ENCODE peak calls at places on chromosomes 12 and 14, in seven cellular contexts. One of them, this sample, is unnamed.

GRCh38 chr14:68941820-68942219 is 37.3 kb downstream of the ACTN1 start:
- DNase-seq in cardiac muscle cell: peak
- DNase-seq in GM13977: no peak
- DNase-seq in mucosa of descending colon: no peak
- DNase-seq in glutamatergic neuron: no peak
- DNase-seq in fibroblast of villous mesenchyme: peak
- DNase-seq in OCI-LY7: no peak
- DNase-seq in this sample: peak

GRCh38 chr14:100988411-100988900 is 84.9 kb upstream of the RTL1 start:
- DNase-seq in glutamatergic neuron: no peak
- DNase-seq in OCI-LY7: no peak
- DNase-seq in fibroblast of villous mesenchyme: no peak
- DNase-seq in cardiac muscle cell: no peak
- DNase-seq in GM13977: no peak
- DNase-seq in mucosa of descending colon: no peak
- DNase-seq in this sample: no peak

GRCh38 chr12:67411562-67411961 is 142.4 kb downstream of the CAND1 start:
- DNase-seq in glutamatergic neuron: no peak
- DNase-seq in GM13977: no peak
- DNase-seq in OCI-LY7: no peak
- DNase-seq in fibroblast of villous mesenchyme: no peak
- DNase-seq in mucosa of descending colon: no peak
- DNase-seq in cardiac muscle cell: no peak
- DNase-seq in this sample: no peak

GRCh38 chr14:89254201-89254919 is 162.7 kb downstream of the FOXN3 start:
- DNase-seq in fibroblast of villous mesenchyme: no peak
- DNase-seq in GM13977: no peak
- DNase-seq in cardiac muscle cell: no peak
- DNase-seq in mucosa of descending colon: no peak
- DNase-seq in OCI-LY7: no peak
- DNase-seq in glutamatergic neuron: no peak
- DNase-seq in this sample: no peak

GRCh38 chr12:89665556-89665955 is 43.1 kb downstream of the ATP2B1 start:
- DNase-seq in cardiac muscle cell: no peak
- DNase-seq in glutamatergic neuron: no peak
- DNase-seq in mucosa of descending colon: no peak
- DNase-seq in fibroblast of villous mesenchyme: no peak
- DNase-seq in OCI-LY7: no peak
- DNase-seq in GM13977: no peak
- DNase-seq in this sample: no peak

GRCh38 chr12:62772556-62772955 is 162.4 kb downstream of the PPM1H start:
- DNase-seq in glutamatergic neuron: no peak
- DNase-seq in fibroblast of villous mesenchyme: peak
- DNase-seq in OCI-LY7: no peak
- DNase-seq in cardiac muscle cell: peak
- DNase-seq in GM13977: no peak
- DNase-seq in mucosa of descending colon: no peak
- DNase-seq in this sample: no peak

GRCh38 chr14:75259946-75260545 is 18.6 kb upstream of the FOS start:
- DNase-seq in GM13977: no peak
- DNase-seq in OCI-LY7: no peak
- DNase-seq in mucosa of descending colon: no peak
- DNase-seq in fibroblast of villous mesenchyme: peak
- DNase-seq in cardiac muscle cell: no peak
- DNase-seq in glutamatergic neuron: no peak
- DNase-seq in this sample: no peak

GRCh38 chr12:48336564-48336963 is 14.2 kb downstream of the ZNF641 start:
- DNase-seq in mucosa of descending colon: no peak
- DNase-seq in OCI-LY7: peak
- DNase-seq in fibroblast of villous mesenchyme: no peak
- DNase-seq in GM13977: no peak
- DNase-seq in cardiac muscle cell: no peak
- DNase-seq in glutamatergic neuron: no peak
- DNase-seq in this sample: peak

GRCh38 chr14:23537351-23538048 is 14.1 kb downstream of the ZFHX2 start:
- DNase-seq in mucosa of descending colon: no peak
- DNase-seq in OCI-LY7: peak
- DNase-seq in glutamatergic neuron: peak
- DNase-seq in fibroblast of villous mesenchyme: no peak
- DNase-seq in GM13977: no peak
- DNase-seq in cardiac muscle cell: no peak
- DNase-seq in this sample: no peak

GRCh38 chr12:64665506-64665905 is 55.2 kb downstream of the RASSF3 start:
- DNase-seq in OCI-LY7: peak
- DNase-seq in cardiac muscle cell: peak
- DNase-seq in glutamatergic neuron: no peak
- DNase-seq in fibroblast of villous mesenchyme: peak
- DNase-seq in mucosa of descending colon: no peak
- DNase-seq in GM13977: no peak
- DNase-seq in this sample: peak

GRCh38 chr14:36791402-36791801 is 129.7 kb downstream of the PAX9 start:
- DNase-seq in mucosa of descending colon: no peak
- DNase-seq in cardiac muscle cell: no peak
- DNase-seq in fibroblast of villous mesenchyme: no peak
- DNase-seq in OCI-LY7: no peak
- DNase-seq in glutamatergic neuron: no peak
- DNase-seq in GM13977: no peak
- DNase-seq in this sample: no peak

GRCh38 chr14:70982204-70982603 is 74.9 kb downstream of the PCNX1 start:
- DNase-seq in OCI-LY7: no peak
- DNase-seq in glutamatergic neuron: no peak
- DNase-seq in cardiac muscle cell: no peak
- DNase-seq in mucosa of descending colon: no peak
- DNase-seq in fibroblast of villous mesenchyme: no peak
- DNase-seq in GM13977: no peak
- DNase-seq in this sample: no peak

GRCh38 chr14:81446279-81447007 is 46.3 kb upstream of the STON2 start:
- DNase-seq in mucosa of descending colon: no peak
- DNase-seq in GM13977: no peak
- DNase-seq in fibroblast of villous mesenchyme: no peak
- DNase-seq in OCI-LY7: no peak
- DNase-seq in cardiac muscle cell: peak
- DNase-seq in glutamatergic neuron: no peak
- DNase-seq in this sample: no peak

DNA sequence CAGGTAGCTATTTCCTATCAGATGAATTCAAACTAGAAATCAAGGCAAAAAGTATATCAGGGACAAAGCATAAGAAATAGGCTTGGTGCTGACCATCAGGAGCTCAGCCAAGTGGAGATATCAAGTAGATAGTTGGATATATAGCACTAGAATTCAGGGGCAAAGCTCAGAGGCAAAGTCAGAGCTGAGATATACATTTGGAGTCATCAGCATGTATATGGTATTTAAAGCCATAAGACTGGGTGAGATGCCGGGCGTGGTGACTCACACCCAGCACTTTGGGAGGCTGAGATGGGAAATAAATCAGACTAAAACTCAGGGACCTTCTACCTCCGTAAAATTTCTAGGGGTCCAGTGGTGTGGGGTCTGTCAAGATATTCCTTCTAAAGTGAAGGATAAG is 38.9 kb upstream of the LIMA1 start:
- DNase-seq in cardiac muscle cell: no peak
- DNase-seq in OCI-LY7: no peak
- DNase-seq in GM13977: no peak
- DNase-seq in mucosa of descending colon: no peak
- DNase-seq in fibroblast of villous mesenchyme: no peak
- DNase-seq in glutamatergic neuron: no peak
- DNase-seq in this sample: no peak
- TF ChIP-seq CTCF in cardiac muscle cell: no peak
- TF ChIP-seq CTCF in OCI-LY7: no peak
- TF ChIP-seq CTCF in GM13977: no peak
- TF ChIP-seq CTCF in mucosa of descending colon: no peak
- TF ChIP-seq CTCF in fibroblast of villous mesenchyme: no peak
- TF ChIP-seq CTCF in glutamatergic neuron: no peak
- TF ChIP-seq CTCF in this sample: no peak

DNA sequence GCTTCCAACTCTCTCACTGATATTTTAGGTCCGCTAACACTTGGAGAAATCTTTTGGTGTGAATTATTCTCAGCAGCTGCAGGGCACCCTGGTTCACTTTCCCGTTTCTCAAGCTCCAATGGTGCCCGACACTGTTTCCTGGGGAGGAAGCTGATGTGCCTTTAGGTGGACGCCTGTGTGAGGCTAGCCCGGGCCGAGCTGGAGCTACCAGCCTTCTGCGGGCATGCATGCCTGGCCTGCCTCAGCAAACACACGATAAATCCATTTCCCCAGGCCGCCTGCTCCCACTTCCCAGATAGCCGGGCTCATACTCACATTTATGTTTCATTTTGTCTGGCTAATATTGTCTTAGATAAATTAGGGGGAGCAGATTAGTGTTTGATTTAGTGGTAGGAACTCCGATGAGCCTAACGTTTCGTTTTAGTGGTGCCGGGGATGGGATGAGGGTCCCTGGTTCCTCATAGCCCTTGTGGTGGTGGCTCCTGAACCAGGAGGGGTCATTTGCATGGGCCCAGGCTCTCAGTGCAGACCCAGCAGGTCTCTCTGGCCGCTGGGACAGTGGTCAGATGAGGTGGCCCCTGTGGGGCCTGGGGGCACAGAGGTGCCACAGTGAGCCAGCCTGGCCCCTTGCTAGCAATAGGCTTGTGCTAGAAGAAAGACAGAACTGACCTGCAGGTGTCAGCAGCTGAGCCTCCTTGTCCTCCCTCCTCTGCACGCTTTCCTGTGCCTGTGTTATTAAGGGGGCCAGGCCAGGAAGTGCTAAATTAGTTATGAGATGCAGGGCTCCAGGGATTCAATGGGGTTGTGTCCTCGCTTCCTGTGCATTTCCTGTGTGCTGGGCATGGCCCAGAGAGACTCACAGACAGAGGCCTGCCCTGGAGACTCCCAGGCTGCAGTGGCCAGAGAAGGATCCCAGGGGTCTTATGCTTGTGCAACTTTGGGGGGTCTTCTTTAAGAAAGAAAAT is 88.3 kb downstream of the KIF26A start:
- DNase-seq in glutamatergic neuron: peak
- DNase-seq in GM13977: no peak
- DNase-seq in cardiac muscle cell: no peak
- DNase-seq in fibroblast of villous mesenchyme: no peak
- DNase-seq in OCI-LY7: peak
- DNase-seq in mucosa of descending colon: peak
- DNase-seq in this sample: no peak
- TF ChIP-seq CTCF in glutamatergic neuron: no peak
- TF ChIP-seq CTCF in GM13977: no peak
- TF ChIP-seq CTCF in cardiac muscle cell: no peak
- TF ChIP-seq CTCF in fibroblast of villous mesenchyme: no peak
- TF ChIP-seq CTCF in OCI-LY7: no peak
- TF ChIP-seq CTCF in mucosa of descending colon: no peak
- TF ChIP-seq CTCF in this sample: no peak

GRCh38 chr12:105834496-105834895 is 304.3 kb downstream of the NUAK1 start:
- DNase-seq in GM13977: no peak
- DNase-seq in mucosa of descending colon: no peak
- DNase-seq in fibroblast of villous mesenchyme: no peak
- DNase-seq in glutamatergic neuron: no peak
- DNase-seq in OCI-LY7: no peak
- DNase-seq in cardiac muscle cell: no peak
- DNase-seq in this sample: no peak

GRCh38 chr12:105836235-105836634 is 302.5 kb downstream of the NUAK1 start:
- DNase-seq in OCI-LY7: no peak
- DNase-seq in GM13977: no peak
- DNase-seq in glutamatergic neuron: no peak
- DNase-seq in fibroblast of villous mesenchyme: no peak
- DNase-seq in mucosa of descending colon: no peak
- DNase-seq in cardiac muscle cell: no peak
- DNase-seq in this sample: no peak

GRCh38 chr12:105835505-105835904 is 303.2 kb downstream of the NUAK1 start:
- DNase-seq in mucosa of descending colon: no peak
- DNase-seq in OCI-LY7: no peak
- DNase-seq in glutamatergic neuron: no peak
- DNase-seq in cardiac muscle cell: no peak
- DNase-seq in fibroblast of villous mesenchyme: no peak
- DNase-seq in GM13977: no peak
- DNase-seq in this sample: no peak

GRCh38 chr12:105831372-105831771 is 307.4 kb downstream of the NUAK1 start:
- DNase-seq in glutamatergic neuron: peak
- DNase-seq in mucosa of descending colon: no peak
- DNase-seq in OCI-LY7: no peak
- DNase-seq in cardiac muscle cell: no peak
- DNase-seq in GM13977: no peak
- DNase-seq in fibroblast of villous mesenchyme: no peak
- DNase-seq in this sample: no peak
- TF ChIP-seq CTCF in glutamatergic neuron: no peak
- TF ChIP-seq CTCF in mucosa of descending colon: no peak
- TF ChIP-seq CTCF in OCI-LY7: no peak
- TF ChIP-seq CTCF in cardiac muscle cell: no peak
- TF ChIP-seq CTCF in GM13977: no peak
- TF ChIP-seq CTCF in fibroblast of villous mesenchyme: no peak
- TF ChIP-seq CTCF in this sample: no peak

GRCh38 chr14:76778546-76779215 is 17.4 kb downstream of the VASH1 start:
- DNase-seq in fibroblast of villous mesenchyme: no peak
- DNase-seq in GM13977: no peak
- DNase-seq in OCI-LY7: no peak
- DNase-seq in mucosa of descending colon: no peak
- DNase-seq in cardiac muscle cell: no peak
- DNase-seq in glutamatergic neuron: no peak
- DNase-seq in this sample: no peak

GRCh38 chr14:76775695-76776305 is 14.5 kb downstream of the VASH1 start:
- DNase-seq in fibroblast of villous mesenchyme: no peak
- DNase-seq in cardiac muscle cell: no peak
- DNase-seq in glutamatergic neuron: no peak
- DNase-seq in OCI-LY7: no peak
- DNase-seq in mucosa of descending colon: no peak
- DNase-seq in GM13977: no peak
- DNase-seq in this sample: no peak

GRCh38 chr14:76779221-76780057 is 18.2 kb downstream of the VASH1 start:
- DNase-seq in OCI-LY7: no peak
- DNase-seq in mucosa of descending colon: no peak
- DNase-seq in cardiac muscle cell: no peak
- DNase-seq in GM13977: no peak
- DNase-seq in glutamatergic neuron: no peak
- DNase-seq in fibroblast of villous mesenchyme: no peak
- DNase-seq in this sample: no peak

GRCh38 chr14:76776306-76777251 is 15.3 kb downstream of the VASH1 start:
- DNase-seq in mucosa of descending colon: no peak
- DNase-seq in cardiac muscle cell: no peak
- DNase-seq in GM13977: no peak
- DNase-seq in OCI-LY7: peak
- DNase-seq in glutamatergic neuron: no peak
- DNase-seq in fibroblast of villous mesenchyme: no peak
- DNase-seq in this sample: peak

DNA sequence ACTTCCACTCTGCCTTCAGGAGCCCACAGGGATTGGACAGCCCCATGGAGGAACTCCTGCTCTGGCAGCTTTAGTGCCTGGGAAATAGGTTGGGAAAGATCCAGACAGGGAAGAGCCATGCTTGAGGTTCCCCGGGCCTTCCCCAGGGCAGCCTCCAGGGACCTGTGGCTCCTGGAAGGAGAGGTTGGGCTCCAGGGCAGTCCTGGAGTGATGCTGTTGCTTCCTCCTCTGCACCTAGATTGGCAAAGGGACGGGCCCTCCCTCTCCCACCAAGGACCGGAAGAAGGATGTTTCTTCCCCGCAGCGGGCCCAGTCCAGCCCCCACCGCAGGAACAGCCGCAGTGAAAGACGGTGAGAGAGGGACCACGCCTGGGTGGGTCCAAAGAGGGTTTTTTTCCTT is 16.5 kb downstream of the VASH1 start:
- DNase-seq in GM13977: no peak
- DNase-seq in OCI-LY7: no peak
- DNase-seq in fibroblast of villous mesenchyme: no peak
- DNase-seq in mucosa of descending colon: no peak
- DNase-seq in glutamatergic neuron: no peak
- DNase-seq in cardiac muscle cell: no peak
- DNase-seq in this sample: no peak
- TF ChIP-seq CTCF in GM13977: no peak
- TF ChIP-seq CTCF in OCI-LY7: no peak
- TF ChIP-seq CTCF in fibroblast of villous mesenchyme: no peak
- TF ChIP-seq CTCF in mucosa of descending colon: no peak
- TF ChIP-seq CTCF in glutamatergic neuron: no peak
- TF ChIP-seq CTCF in cardiac muscle cell: no peak
- TF ChIP-seq CTCF in this sample: no peak

This sample was measured in choroid plexus epithelial cell.